ENCODE peak calls at places on chromosome 9, in nine cellular contexts. K, J, Z, H, R, W, X, F and I are unnamed samples.

GRCh38 chr9:97518909-97519307 is 17.4 kb downstream of the TMOD1 start:
- DNase-seq in J (peak), W (no peak), H (no peak), Z (no peak), X (peak), R (peak), K (no peak), F (peak), I (no peak)

GRCh38 chr9:18890372-18890771 is 142.6 kb downstream of the SAXO1 start:
- DNase-seq in W (no peak), R (no peak), H (no peak), X (peak), F (no peak), Z (no peak), J (peak), K (no peak), I (peak)

GRCh38 chr9:119917175-119917574 is 547.9 kb upstream of the BRINP1 start:
- DNase-seq in R (no peak), H (no peak), X (no peak), K (no peak), F (no peak), Z (no peak), W (no peak), J (no peak), I (no peak)

GRCh38 chr9:88169700-88170099 is 31.4 kb upstream of the SPATA31C2 start:
- DNase-seq in X (no peak), Z (no peak), W (no peak), H (no peak), K (no peak), J (no peak), R (no peak), F (no peak), I (no peak)

GRCh38 chr9:135222991-135223760 is 135.7 kb downstream of the OLFM1 start:
- DNase-seq in H (no peak), R (no peak), Z (no peak), J (no peak), K (no peak), F (no peak), W (no peak), X (no peak), I (no peak)

GRCh38 chr9:7507539-7508251 is 291.9 kb downstream of the DMAC1 start:
- DNase-seq in F (no peak), H (no peak), R (no peak), J (no peak), W (no peak), X (no peak), K (no peak), Z (no peak), I (no peak)

GRCh38 chr9:77598510-77598909 is 49.6 kb downstream of the GNA14 start:
- DNase-seq in Z (no peak), H (no peak), J (peak), X (no peak), W (no peak), K (no peak), F (peak), R (no peak), I (no peak)

GRCh38 chr9:95003694-95004451 is 277.4 kb downstream of the AOPEP start:
- DNase-seq in K (peak), X (peak), Z (peak), F (peak), W (no peak), J (peak), H (peak), R (peak), I (peak)

GRCh38 chr9:82116538-82116937 is 128.0 kb downstream of the SPATA31D1 start:
- DNase-seq in W (no peak), K (no peak), H (no peak), F (no peak), Z (no peak), X (no peak), R (no peak), J (no peak), I (no peak)

GRCh38 chr9:70232476-70232875 is 26.3 kb upstream of the SMC5 start:
- DNase-seq in H (no peak), Z (no peak), K (no peak), W (no peak), X (no peak), R (no peak), J (no peak), F (no peak), I (no peak)

GRCh38 chr9:134360897-134361296 is 34.6 kb downstream of the RXRA start:
- DNase-seq in F (no peak), W (no peak), H (no peak), X (peak), K (no peak), J (peak), Z (no peak), R (no peak), I (no peak)

GRCh38 chr9:72945391-72945790 is 7.5 kb downstream of the ALDH1A1 start:
- DNase-seq in J (no peak), H (no peak), X (no peak), R (no peak), W (no peak), Z (no peak), K (no peak), F (no peak), I (no peak)

GRCh38 chr9:101315129-101315459 is 69.7 kb downstream of the BAAT start:
- DNase-seq in K (no peak), R (no peak), W (no peak), J (no peak), F (no peak), H (no peak), Z (no peak), X (no peak), I (no peak)

GRCh38 chr9:70616401-70617010 is 202.0 kb upstream of the KLF9 start:
- DNase-seq in K (no peak), X (no peak), J (no peak), F (no peak), H (no peak), W (no peak), R (no peak), Z (no peak), I (no peak)

GRCh38 chr9:24616858-24617257 is 71.2 kb upstream of the IZUMO3 start:
- DNase-seq in F (no peak), Z (no peak), H (no peak), X (no peak), R (no peak), J (no peak), K (no peak), W (no peak), I (no peak)

GRCh38 chr9:131096490-131097258 is at the start of gene AIF1L:
- DNase-seq in X (peak), F (peak), Z (no peak), W (peak), J (no peak), H (no peak), R (no peak), K (peak), I (no peak)

GRCh38 chr9:94918038-94918753 is 191.7 kb downstream of the AOPEP start:
- DNase-seq in J (no peak), W (no peak), H (peak), R (no peak), Z (no peak), F (no peak), X (no peak), K (peak), I (peak)

GRCh38 chr9:34545497-34545896 is 22.7 kb upstream of the ENHO start:
- DNase-seq in J (no peak), Z (no peak), W (no peak), F (no peak), K (no peak), X (no peak), R (no peak), H (no peak), I (no peak)

GRCh38 chr9:20832775-20833174 is 148.7 kb downstream of the FOCAD start:
- DNase-seq in Z (no peak), R (no peak), X (no peak), H (no peak), K (no peak), W (no peak), F (no peak), J (no peak), I (no peak)

GRCh38 chr9:3850083-3850482 is 324.3 kb upstream of the RFX3 start:
- DNase-seq in H (no peak), R (no peak), K (no peak), X (no peak), F (no peak), W (no peak), Z (no peak), J (no peak), I (no peak)

GRCh38 chr9:33287087-33287490 is 3.2 kb upstream of the NFX1 start:
- DNase-seq in R (no peak), X (peak), W (peak), F (peak), K (peak), J (peak), H (peak), Z (peak), I (peak)

GRCh38 chr9:36332006-36332405 is 68.1 kb downstream of the RNF38 start:
- DNase-seq in J (peak), W (no peak), F (no peak), Z (no peak), X (no peak), R (no peak), H (no peak), K (no peak), I (no peak)

GRCh38 chr9:131008909-131009618 is at the start of gene LAMC3:
- DNase-seq in W (no peak), K (peak), J (no peak), H (no peak), Z (no peak), R (no peak), F (no peak), X (peak), I (no peak)

GRCh38 chr9:131587906-131588305 is 42.6 kb downstream of the PRRT1B start:
- DNase-seq in R (no peak), W (no peak), K (no peak), X (no peak), J (no peak), F (no peak), H (no peak), Z (no peak), I (no peak)

GRCh38 chr9:32589083-32589713 is 16.2 kb upstream of the NDUFB6 start:
- DNase-seq in R (no peak), W (peak), Z (peak), J (peak), H (peak), X (peak), F (no peak), K (no peak), I (peak)

GRCh38 chr9:129209109-129209508 is 31.0 kb upstream of the IER5L start:
- DNase-seq in H (no peak), W (no peak), R (no peak), J (no peak), Z (no peak), K (no peak), X (no peak), F (no peak), I (no peak)

GRCh38 chr9:97853844-97854695 is 1.0 kb downstream of the FOXE1 start:
- DNase-seq in X (peak), F (no peak), K (peak), W (no peak), H (peak), J (peak), R (no peak), Z (no peak), I (no peak)

GRCh38 chr9:91122755-91123154 is 239.0 kb downstream of the AUH start:
- DNase-seq in R (no peak), Z (no peak), J (no peak), X (no peak), F (no peak), W (no peak), K (no peak), H (no peak), I (no peak)

GRCh38 chr9:93088656-93089015 is 7.4 kb upstream of the CARD19 start:
- DNase-seq in R (no peak), H (no peak), K (no peak), X (no peak), J (no peak), W (no peak), Z (no peak), F (peak), I (no peak)

DNA sequence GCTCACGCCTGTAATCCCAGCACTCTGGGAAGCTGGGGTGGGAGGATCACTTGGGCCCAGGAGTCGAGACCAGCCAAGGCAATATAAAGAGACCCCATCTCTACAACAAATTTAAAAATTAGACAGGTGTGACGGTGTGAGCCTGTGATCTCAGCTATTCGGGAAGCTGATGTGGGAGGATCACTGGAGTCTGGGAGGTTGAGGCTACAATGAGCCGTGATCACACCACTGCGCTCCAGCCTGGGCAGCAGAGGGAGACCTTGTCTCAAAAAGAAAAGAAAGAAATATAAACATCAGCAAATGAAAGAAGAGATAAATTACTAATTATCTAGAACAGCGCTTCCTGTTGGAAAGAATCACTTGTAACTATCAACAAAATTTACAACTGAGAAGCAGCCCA is 105.0 kb downstream of the MAPKAP1 start:
- DNase-seq in F (no peak), K (peak), R (no peak), Z (no peak), H (no peak), W (no peak), J (no peak), X (no peak), I (no peak)
- TF ChIP-seq CTCF in F (no peak), K (no peak), R (no peak), Z (no peak), H (no peak), W (peak), J (no peak), X (no peak), I (no peak)

GRCh38 chr9:75589497-75589896 is 301.0 kb upstream of the PCSK5 start:
- DNase-seq in J (no peak), K (no peak), H (no peak), F (no peak), W (no peak), Z (no peak), X (no peak), R (no peak), I (no peak)

GRCh38 chr9:75593920-75594319 is 296.6 kb upstream of the PCSK5 start:
- DNase-seq in X (no peak), H (no peak), W (no peak), F (no peak), Z (no peak), R (no peak), K (no peak), J (no peak), I (no peak)

GRCh38 chr9:75591972-75592371 is 298.5 kb upstream of the PCSK5 start:
- DNase-seq in Z (no peak), K (no peak), W (no peak), R (no peak), J (no peak), H (no peak), X (no peak), F (no peak), I (no peak)

GRCh38 chr9:75582870-75583269 is 307.6 kb upstream of the PCSK5 start:
- DNase-seq in X (no peak), F (no peak), J (no peak), Z (no peak), W (no peak), R (no peak), K (no peak), H (no peak), I (no peak)

GRCh38 chr9:75588808-75589207 is 301.7 kb upstream of the PCSK5 start:
- DNase-seq in J (no peak), W (no peak), F (no peak), H (no peak), K (no peak), Z (no peak), R (no peak), X (peak), I (no peak)
- TF ChIP-seq CTCF in J (peak), W (peak), F (no peak), H (no peak), K (no peak), Z (peak), R (no peak), X (no peak), I (no peak)

GRCh38 chr9:117046666-117047327 is 359.7 kb downstream of the TRIM32 start:
- DNase-seq in Z (no peak), J (no peak), K (no peak), F (no peak), R (no peak), X (no peak), H (no peak), W (no peak), I (no peak)
- TF ChIP-seq CTCF in Z (no peak), J (no peak), K (no peak), F (no peak), R (no peak), X (peak), H (no peak), W (peak), I (no peak)

GRCh38 chr9:9299134-9299533 is 1313.7 kb downstream of the PTPRD start:
- DNase-seq in H (no peak), F (no peak), W (no peak), R (no peak), K (no peak), J (no peak), X (no peak), Z (no peak), I (no peak)
- TF ChIP-seq CTCF in H (no peak), F (no peak), W (no peak), R (no peak), K (no peak), J (no peak), X (no peak), Z (peak), I (no peak)

GRCh38 chr9:127710204-127710805 is 3.5 kb downstream of the CFAP157 start:
- DNase-seq in J (no peak), X (no peak), W (no peak), K (no peak), H (no peak), R (no peak), Z (no peak), F (no peak), I (no peak)

GRCh38 chr9:127706836-127707241 is at the start of gene CFAP157:
- DNase-seq in F (no peak), X (peak), R (no peak), H (peak), J (no peak), K (no peak), W (no peak), Z (no peak), I (no peak)

GRCh38 chr9:127705577-127706215 is 1.1 kb upstream of the CFAP157 start:
- DNase-seq in F (no peak), H (no peak), R (no peak), Z (no peak), W (no peak), X (no peak), J (no peak), K (no peak), I (no peak)

GRCh38 chr9:127708952-127709587 is 2.3 kb downstream of the CFAP157 start:
- DNase-seq in K (no peak), F (no peak), J (no peak), X (no peak), H (no peak), R (no peak), Z (no peak), W (no peak), I (no peak)

DNA sequence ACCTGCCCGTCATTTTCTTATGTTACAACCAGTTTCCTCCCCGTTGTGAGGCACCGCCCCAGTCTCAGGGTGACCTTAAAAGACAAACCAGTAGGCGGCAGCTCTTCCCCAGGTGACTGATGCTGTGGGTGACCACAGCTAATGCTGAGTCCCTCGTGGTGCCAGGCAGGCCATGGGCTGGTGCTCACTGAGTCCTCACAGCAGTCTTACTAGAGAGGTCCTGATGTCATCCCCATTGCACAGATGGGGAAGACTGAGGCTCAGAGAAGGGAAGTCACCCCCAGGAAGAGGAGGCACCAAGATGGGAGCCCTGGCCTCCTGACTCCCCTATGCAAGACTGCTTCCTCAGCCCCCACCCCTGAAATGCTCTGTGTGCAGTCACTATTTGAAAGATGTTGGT is 978 bp downstream of the CFAP157 start:
- DNase-seq in R (no peak), K (peak), H (no peak), W (peak), X (no peak), Z (peak), J (no peak), F (peak), I (peak)
- TF ChIP-seq CTCF in R (no peak), K (no peak), H (no peak), W (peak), X (no peak), Z (peak), J (no peak), F (no peak), I (no peak)

GRCh38 chr9:23322392-23322791 is 503.6 kb downstream of the ELAVL2 start:
- DNase-seq in X (peak), J (no peak), F (no peak), Z (peak), R (no peak), H (no peak), W (no peak), K (no peak), I (no peak)
- TF ChIP-seq CTCF in X (no peak), J (peak), F (no peak), Z (no peak), R (no peak), H (no peak), W (no peak), K (no peak), I (peak)

GRCh38 chr9:127788337-127789011 is 2.6 kb downstream of the CDK9 start:
- DNase-seq in R (no peak), Z (peak), K (peak), W (no peak), H (no peak), F (no peak), J (no peak), X (no peak), I (no peak)

GRCh38 chr9:127789179-127789578 is 3.3 kb downstream of the CDK9 start:
- DNase-seq in Z (no peak), J (no peak), F (no peak), H (no peak), W (no peak), K (no peak), X (no peak), R (no peak), I (no peak)

GRCh38 chr9:127792417-127793031 is 6.7 kb downstream of the CDK9 start:
- DNase-seq in K (no peak), H (no peak), J (no peak), W (no peak), F (no peak), Z (no peak), R (no peak), X (no peak), I (no peak)

GRCh38 chr9:127791085-127791484 is 5.3 kb downstream of the CDK9 start:
- DNase-seq in K (no peak), R (no peak), J (no peak), W (no peak), Z (no peak), H (no peak), X (no peak), F (no peak), I (no peak)

DNA sequence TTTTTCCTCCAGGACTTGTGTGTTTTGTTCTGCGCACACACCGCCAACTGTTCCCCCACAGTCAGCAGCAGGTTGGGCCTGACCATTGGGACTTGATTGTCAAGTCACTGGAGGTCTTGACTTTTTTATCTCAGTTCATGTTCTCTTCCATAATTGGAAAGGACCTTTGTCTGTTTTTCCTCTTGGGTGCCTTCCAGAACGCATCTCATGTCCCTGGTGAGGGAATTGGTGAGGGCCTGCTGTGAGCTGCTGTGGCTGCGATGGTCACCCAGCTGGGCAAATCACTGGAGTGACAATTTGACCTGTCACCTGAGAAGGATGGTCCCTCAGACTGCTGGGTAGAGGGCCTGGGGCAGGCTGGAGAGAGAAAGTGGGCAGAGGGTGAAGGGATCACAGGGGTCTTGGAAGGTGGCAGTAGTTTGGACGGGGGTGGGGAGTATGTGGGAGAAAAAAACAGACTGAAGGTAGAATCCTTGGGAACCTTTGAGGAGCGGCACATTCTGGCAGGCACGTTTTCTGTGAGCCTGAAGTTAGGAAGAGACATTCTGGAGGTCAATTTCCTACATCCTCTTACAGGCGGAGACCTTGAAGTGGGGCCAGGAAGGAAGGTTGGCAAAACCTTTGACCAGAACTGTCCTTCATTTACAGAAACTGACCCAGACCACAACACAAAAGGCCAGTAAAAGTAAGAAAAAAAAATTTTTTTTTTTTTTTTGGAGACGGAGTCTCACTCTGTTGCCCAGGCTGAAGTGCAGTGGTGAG is 4.4 kb downstream of the CDK9 start:
- DNase-seq in F (no peak), J (no peak), X (no peak), H (no peak), Z (no peak), K (no peak), R (no peak), W (no peak), I (no peak)
- TF ChIP-seq CTCF in F (no peak), J (no peak), X (no peak), H (no peak), Z (no peak), K (no peak), R (no peak), W (no peak), I (no peak)

GRCh38 chr9:99693888-99694287 is 127.8 kb upstream of the NR4A3 start:
- DNase-seq in F (no peak), K (no peak), X (no peak), H (no peak), R (no peak), J (no peak), W (no peak), Z (no peak), I (no peak)

GRCh38 chr9:99694393-99694792 is 127.3 kb upstream of the NR4A3 start:
- DNase-seq in H (no peak), W (no peak), F (no peak), J (no peak), Z (no peak), K (no peak), X (no peak), R (no peak), I (no peak)

GRCh38 chr9:99690573-99690972 is 131.1 kb upstream of the NR4A3 start:
- DNase-seq in W (no peak), F (no peak), X (no peak), J (no peak), K (no peak), R (no peak), Z (no peak), H (no peak), I (no peak)
- TF ChIP-seq CTCF in W (no peak), F (no peak), X (no peak), J (no peak), K (no peak), R (no peak), Z (no peak), H (no peak), I (no peak)